ENCODE peak calls at places on chromosomes 5 and 9, in eight cellular contexts. K is heart right ventricle, H is pancreas, R is ovary, X is A549, S is HCT116, D is endothelial cell, U is PC-3. T is an unnamed sample.
A peak's percentile ranks its signal among the peaks of the same experiment; 100 is the strongest.

GRCh38 chr9:111945216-111945615 is 48.6 kb downstream of the UGCG start:
- DNase-seq in K (no peak), H (no peak), R (no peak), X (no peak), S (no peak), D (no peak), U (no peak), T (peak; percentile 49)

GRCh38 chr9:4366649-4367330 is 66.9 kb upstream of the GLIS3 start:
- DNase-seq in K (no peak), H (no peak), R (no peak), X (peak; percentile 74), S (peak; percentile 32), D (peak; percentile 42), U (peak; percentile 74), T (peak; percentile 33)

GRCh38 chr5:1737790-1738405 is 61.7 kb downstream of the MRPL36 start:
- DNase-seq in K (no peak), H (no peak), R (no peak), X (peak; percentile 16), S (peak; percentile 22), D (peak; percentile 24), U (peak; percentile 53), T (peak; percentile 80)

GRCh38 chr5:38802125-38802524 is 43.7 kb upstream of the OSMR start:
- DNase-seq in K (no peak), H (no peak), R (no peak), X (no peak), S (no peak), D (no peak), U (no peak), T (no peak)

GRCh38 chr5:96177303-96177869 is 215.7 kb upstream of the ELL2 start:
- DNase-seq in K (no peak), H (no peak), R (no peak), X (no peak), S (peak; percentile 12), D (no peak), U (peak; percentile 94), T (peak; percentile 32)

GRCh38 chr9:37620386-37620785 is 28.0 kb upstream of the TOMM5 start:
- DNase-seq in K (no peak), H (no peak), R (no peak), X (no peak), S (no peak), D (no peak), U (no peak), T (no peak)

GRCh38 chr5:145943674-145944121 is 7.3 kb downstream of the SH3RF2 start:
- DNase-seq in K (no peak), H (peak; percentile 51), R (no peak), X (peak; percentile 33), S (peak; percentile 23), D (no peak), U (peak; percentile 69), T (no peak)

GRCh38 chr5:15799014-15799413 is 299.0 kb downstream of the FBXL7 start:
- DNase-seq in K (no peak), H (no peak), R (no peak), X (no peak), S (no peak), D (no peak), U (no peak), T (no peak)

GRCh38 chr5:2732850-2733249 is 18.6 kb downstream of the IRX2 start:
- DNase-seq in K (no peak), H (no peak), R (no peak), X (no peak), S (no peak), D (no peak), U (no peak), T (no peak)

GRCh38 chr5:141623197-141623596 is 4.4 kb upstream of the DIAPH1 start:
- DNase-seq in K (no peak), H (no peak), R (no peak), X (no peak), S (no peak), D (no peak), U (no peak), T (peak; percentile 63)

GRCh38 chr9:137711678-137712105 is 92.9 kb downstream of the EHMT1 start:
- DNase-seq in K (no peak), H (no peak), R (no peak), X (no peak), S (no peak), D (no peak), U (no peak), T (no peak)

GRCh38 chr9:38277601-38278200 is 114.8 kb upstream of the ALDH1B1 start:
- DNase-seq in K (no peak), H (no peak), R (no peak), X (peak; percentile 9), S (no peak), D (no peak), U (peak; percentile 9), T (no peak)

GRCh38 chr5:26805076-26805475 is 233.3 kb downstream of the CDH9 start:
- DNase-seq in K (no peak), H (no peak), R (no peak), X (no peak), S (no peak), D (no peak), U (no peak), T (no peak)

GRCh38 chr5:26813235-26813634 is 225.2 kb downstream of the CDH9 start:
- DNase-seq in K (no peak), H (no peak), R (no peak), X (no peak), S (no peak), D (no peak), U (no peak), T (no peak)

GRCh38 chr5:26802944-26803343 is 235.4 kb downstream of the CDH9 start:
- DNase-seq in K (no peak), H (no peak), R (no peak), X (no peak), S (no peak), D (no peak), U (no peak), T (no peak)

GRCh38 chr5:26812714-26813113 is 225.7 kb downstream of the CDH9 start:
- DNase-seq in K (no peak), H (no peak), R (no peak), X (no peak), S (no peak), D (no peak), U (no peak), T (no peak)

DNA sequence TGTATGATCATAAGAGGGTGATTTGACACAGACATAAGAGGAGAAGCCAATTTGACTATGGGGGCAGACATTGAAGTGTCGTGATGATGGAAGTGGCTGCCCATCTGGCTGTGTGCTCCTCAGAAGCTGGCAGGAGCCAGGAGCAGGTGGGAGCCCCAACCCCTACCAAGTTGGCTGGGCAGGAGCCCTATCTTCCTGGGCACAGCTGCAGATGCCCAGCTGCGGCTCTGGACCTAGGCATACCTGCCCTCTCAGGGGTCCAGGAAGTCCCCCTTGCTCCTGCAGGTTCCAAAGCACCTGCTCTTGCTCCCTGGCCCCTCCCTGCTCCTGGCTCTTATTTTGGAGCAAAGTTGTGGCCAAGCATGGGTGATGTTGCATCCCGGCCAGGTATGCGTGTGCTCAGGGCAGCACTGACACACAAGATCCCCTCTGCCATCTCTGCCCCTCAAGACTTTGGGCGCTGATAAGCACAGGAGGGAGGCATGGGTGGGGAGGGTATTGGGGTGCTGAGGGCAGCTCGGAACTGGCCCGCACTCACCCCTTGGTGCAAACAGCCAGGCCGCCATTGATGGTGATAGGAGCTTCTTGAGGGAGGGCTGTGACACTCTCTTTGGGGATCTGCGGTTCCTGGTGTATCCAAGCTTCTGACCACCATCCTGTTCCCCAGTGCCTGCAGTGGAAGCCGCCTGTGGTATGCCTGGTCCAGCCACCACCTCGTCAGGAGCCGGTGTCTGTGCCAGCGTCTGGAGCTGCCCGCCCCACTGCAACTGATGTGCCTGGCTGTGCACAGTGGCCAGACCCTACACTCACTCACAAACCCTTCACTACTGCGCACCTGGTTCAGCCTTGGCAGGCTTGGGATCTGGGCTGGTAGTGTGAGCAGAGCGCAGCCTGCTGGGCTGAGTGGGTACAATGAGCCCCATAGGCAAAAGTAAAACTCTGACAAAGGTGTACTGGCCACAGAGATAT is 230.9 kb downstream of the CDH9 start:
- DNase-seq in K (peak; percentile 2), H (peak; percentile 14), R (no peak), X (no peak), S (no peak), D (no peak), U (no peak), T (no peak)
- TF ChIP-seq CTCF in K (no peak), H (no peak), R (no peak), X (no peak), S (no peak), D (no peak), U (no peak), T (no peak)

GRCh38 chr9:94167055-94167346 is 82.7 kb downstream of the PTPDC1 start:
- DNase-seq in K (no peak), H (no peak), R (no peak), X (no peak), S (no peak), D (peak; percentile 83), U (no peak), T (no peak)
- TF ChIP-seq CTCF in K (no peak), H (no peak), R (no peak), X (no peak), S (no peak), D (no peak), U (no peak), T (no peak)

DNA sequence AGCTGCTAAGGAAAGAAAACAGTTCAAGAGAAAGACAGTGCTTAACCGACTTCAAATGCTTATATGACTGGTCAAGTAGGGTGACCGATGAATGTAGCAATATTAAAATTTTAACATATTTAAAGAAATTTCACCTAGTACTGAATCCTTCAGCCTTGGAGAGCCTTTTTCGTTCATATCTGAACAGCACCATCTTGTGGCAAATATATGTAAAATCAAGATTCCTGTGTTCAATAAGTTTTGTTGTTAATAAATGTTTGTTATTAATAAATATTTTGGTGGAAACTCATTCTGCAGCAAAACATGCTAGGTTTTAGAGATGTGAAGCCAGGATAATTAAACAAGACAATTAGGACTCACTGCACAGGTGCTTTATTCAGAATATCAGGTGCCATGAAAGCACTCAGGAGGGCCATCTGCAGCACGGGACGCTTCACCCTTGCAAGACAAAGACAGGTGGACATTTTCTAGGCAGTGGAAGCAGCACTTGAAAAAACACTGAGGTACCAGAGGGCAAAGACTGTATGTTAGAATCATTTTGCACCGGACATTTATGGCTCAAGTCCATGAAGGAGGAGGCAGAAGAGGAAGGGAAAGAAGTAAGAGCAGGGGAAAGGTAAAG is 15.6 kb downstream of the TICAM2 start:
- DNase-seq in K (no peak), H (no peak), R (no peak), X (peak; percentile 18), S (no peak), D (no peak), U (peak; percentile 53), T (peak; percentile 18)
- TF ChIP-seq CTCF in K (peak; percentile 60), H (peak; percentile 58), R (peak; percentile 34), X (peak; percentile 85), S (no peak), D (peak; percentile 75), U (peak; percentile 75), T (no peak)

GRCh38 chr5:157494178-157494830 is 34.3 kb downstream of the NIPAL4 start:
- DNase-seq in K (no peak), H (no peak), R (no peak), X (no peak), S (no peak), D (no peak), U (no peak), T (peak; percentile 36)
- TF ChIP-seq CTCF in K (no peak), H (no peak), R (no peak), X (no peak), S (no peak), D (no peak), U (no peak), T (no peak)

DNA sequence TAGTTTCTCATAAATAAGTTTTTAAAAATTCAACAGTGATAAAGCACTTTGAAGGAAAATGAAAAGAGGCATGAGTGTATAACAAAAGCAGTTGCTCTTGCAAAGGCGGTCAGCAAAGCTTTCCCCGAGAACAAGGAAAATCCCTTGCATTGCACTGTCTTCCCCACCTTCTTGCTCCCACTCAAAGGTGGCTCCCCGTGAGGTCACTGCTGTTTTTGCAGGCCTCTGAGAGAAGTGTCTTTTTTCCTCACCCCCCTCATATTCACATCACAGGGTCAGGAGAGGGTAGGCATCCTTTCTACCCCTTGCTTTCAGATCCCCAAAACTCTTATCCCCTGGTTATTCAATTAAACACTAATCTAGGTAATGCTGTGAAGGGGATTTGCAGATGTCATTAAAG is 15.2 kb upstream of the SLC36A1 start:
- DNase-seq in K (no peak), H (no peak), R (no peak), X (no peak), S (no peak), D (no peak), U (no peak), T (no peak)
- TF ChIP-seq CTCF in K (no peak), H (no peak), R (no peak), X (no peak), S (no peak), D (no peak), U (no peak), T (no peak)

T was measured in GM20000.